ENCODE peak calls at places on chromosomes 6 and 20, in eight cellular contexts. X is breast epithelium, H is heart left ventricle, S is gastrocnemius medialis, K is adrenal gland, Z is uterus, I is body of pancreas, P is NB4. W is an unnamed sample.

GRCh38 chr6:89997456-89998445 is 103.5 kb downstream of the GJA10 start:
- DNase-seq in X (no peak), H (no peak), S (peak), K (peak), Z (no peak), I (peak), P (peak), W (no peak)

GRCh38 chr6:41937881-41938574 is 3.6 kb downstream of the CCND3 start:
- DNase-seq in X (no peak), H (peak), S (no peak), K (no peak), Z (peak), I (no peak), P (peak), W (no peak)

GRCh38 chr20:25244976-25245375 is 2.9 kb upstream of the PYGB start:
- DNase-seq in X (no peak), H (no peak), S (no peak), K (no peak), Z (no peak), I (no peak), P (no peak), W (no peak)

GRCh38 chr6:33949111-33949510 is 145.3 kb upstream of the MLN start:
- DNase-seq in X (peak), H (no peak), S (no peak), K (no peak), Z (no peak), I (no peak), P (no peak), W (no peak)

GRCh38 chr20:11582073-11582472 is 335.6 kb upstream of the BTBD3 start:
- DNase-seq in X (no peak), H (no peak), S (no peak), K (no peak), Z (no peak), I (no peak), P (no peak), W (no peak)

GRCh38 chr20:46210672-46211330 is 92.7 kb downstream of the CD40 start:
- DNase-seq in X (no peak), H (no peak), S (no peak), K (no peak), Z (no peak), I (no peak), P (no peak), W (no peak)

GRCh38 chr6:17842934-17843821 is 136.5 kb upstream of the NUP153 start:
- DNase-seq in X (no peak), H (no peak), S (no peak), K (no peak), Z (no peak), I (no peak), P (no peak), W (no peak)

GRCh38 chr20:51797357-51798025 is 4.8 kb downstream of the SALL4 start:
- DNase-seq in X (no peak), H (no peak), S (no peak), K (no peak), Z (no peak), I (no peak), P (no peak), W (no peak)

GRCh38 chr6:44022296-44022661 is 105.0 kb downstream of the MRPL14 start:
- DNase-seq in X (no peak), H (no peak), S (no peak), K (no peak), Z (no peak), I (no peak), P (peak), W (no peak)

GRCh38 chr6:52522655-52523054 is 54.2 kb downstream of the TRAM2 start:
- DNase-seq in X (no peak), H (no peak), S (no peak), K (no peak), Z (no peak), I (no peak), P (no peak), W (no peak)

GRCh38 chr6:113039013-113039412 is 691.9 kb downstream of the RFPL4B start:
- DNase-seq in X (no peak), H (no peak), S (no peak), K (no peak), Z (no peak), I (no peak), P (no peak), W (no peak)

GRCh38 chr6:64685401-64685800 is 1021.6 kb downstream of the EYS start:
- DNase-seq in X (no peak), H (no peak), S (no peak), K (no peak), Z (no peak), I (no peak), P (no peak), W (no peak)

GRCh38 chr6:109166643-109167042 is 71.3 kb downstream of the CEP57L1 start:
- DNase-seq in X (no peak), H (no peak), S (no peak), K (no peak), Z (no peak), I (no peak), P (no peak), W (no peak)

GRCh38 chr20:40160151-40160550 is 528.9 kb downstream of the MAFB start:
- DNase-seq in X (no peak), H (peak), S (peak), K (peak), Z (peak), I (peak), P (peak), W (no peak)

GRCh38 chr20:9985281-9985680 is 49.5 kb upstream of the ANKEF1 start:
- DNase-seq in X (no peak), H (no peak), S (no peak), K (no peak), Z (no peak), I (no peak), P (no peak), W (no peak)

GRCh38 chr20:33516882-33517281 is 27.0 kb downstream of the CBFA2T2 start:
- DNase-seq in X (no peak), H (no peak), S (no peak), K (no peak), Z (no peak), I (no peak), P (no peak), W (no peak)

GRCh38 chr20:61311656-61312387 is 59.8 kb downstream of the CDH4 start:
- DNase-seq in X (no peak), H (no peak), S (no peak), K (no peak), Z (no peak), I (no peak), P (no peak), W (no peak)

GRCh38 chr6:144559865-144560603 is 274.9 kb downstream of the UTRN start:
- DNase-seq in X (no peak), H (no peak), S (no peak), K (no peak), Z (no peak), I (no peak), P (no peak), W (no peak)

GRCh38 chr6:84576029-84576428 is 188.4 kb downstream of the TBX18 start:
- DNase-seq in X (no peak), H (no peak), S (no peak), K (no peak), Z (no peak), I (no peak), P (no peak), W (no peak)

GRCh38 chr6:130050230-130050629 is 31.8 kb downstream of the L3MBTL3 start:
- DNase-seq in X (no peak), H (no peak), S (no peak), K (no peak), Z (no peak), I (no peak), P (no peak), W (no peak)

GRCh38 chr20:38633577-38634093 is 32.0 kb downstream of the ARHGAP40 start:
- DNase-seq in X (no peak), H (peak), S (peak), K (peak), Z (peak), I (peak), P (peak), W (peak)

GRCh38 chr6:89828988-89829590 is 591 bp upstream of the CASP8AP2 start:
- DNase-seq in X (no peak), H (no peak), S (no peak), K (no peak), Z (no peak), I (no peak), P (peak), W (no peak)

GRCh38 chr6:112180095-112180820 is 74.1 kb downstream of the LAMA4 start:
- DNase-seq in X (no peak), H (peak), S (no peak), K (peak), Z (no peak), I (peak), P (peak), W (peak)

GRCh38 chr6:47235964-47236760 is 73.5 kb downstream of the TNFRSF21 start:
- DNase-seq in X (no peak), H (peak), S (no peak), K (no peak), Z (no peak), I (peak), P (peak), W (no peak)

GRCh38 chr20:48011025-48011424 is 225.7 kb upstream of the SULF2 start:
- DNase-seq in X (no peak), H (no peak), S (no peak), K (no peak), Z (no peak), I (no peak), P (no peak), W (no peak)

GRCh38 chr6:158818580-158819212 is 472 bp downstream of the EZR start:
- DNase-seq in X (peak), H (peak), S (peak), K (peak), Z (peak), I (peak), P (peak), W (peak)

GRCh38 chr20:40683221-40683893 is 5.7 kb downstream of the MAFB start:
- DNase-seq in X (no peak), H (peak), S (no peak), K (peak), Z (no peak), I (peak), P (no peak), W (no peak)

GRCh38 chr6:88220493-88220892 is 54.3 kb upstream of the CNR1 start:
- DNase-seq in X (no peak), H (no peak), S (no peak), K (no peak), Z (no peak), I (no peak), P (peak), W (no peak)

GRCh38 chr6:13526339-13526717 is 38.9 kb upstream of the GFOD1 start:
- DNase-seq in X (no peak), H (no peak), S (no peak), K (no peak), Z (no peak), I (no peak), P (no peak), W (no peak)

GRCh38 chr20:61899971-61900370 is 165.7 kb downstream of the TAF4 start:
- DNase-seq in X (no peak), H (no peak), S (no peak), K (no peak), Z (no peak), I (no peak), P (no peak), W (no peak)

GRCh38 chr20:22257912-22258311 is 326.5 kb downstream of the FOXA2 start:
- DNase-seq in X (no peak), H (no peak), S (no peak), K (no peak), Z (no peak), I (no peak), P (no peak), W (no peak)

GRCh38 chr20:5913166-5913565 is 37.2 kb downstream of the TRMT6 start:
- DNase-seq in X (no peak), H (no peak), S (no peak), K (no peak), Z (no peak), I (no peak), P (peak), W (no peak)

GRCh38 chr6:1759877-1760276 is 150.2 kb downstream of the FOXC1 start:
- DNase-seq in X (no peak), H (no peak), S (no peak), K (no peak), Z (no peak), I (no peak), P (no peak), W (no peak)

GRCh38 chr20:34269996-34270627 is 28.9 kb downstream of the ASIP start:
- DNase-seq in X (peak), H (no peak), S (peak), K (peak), Z (peak), I (peak), P (no peak), W (no peak)

GRCh38 chr6:111361648-111362047 is 121.4 kb downstream of the REV3L start:
- DNase-seq in X (no peak), H (peak), S (no peak), K (peak), Z (no peak), I (peak), P (peak), W (no peak)

GRCh38 chr6:56891754-56892153 is 63.2 kb upstream of the BEND6 start:
- DNase-seq in X (no peak), H (no peak), S (no peak), K (no peak), Z (no peak), I (no peak), P (peak), W (no peak)

GRCh38 chr6:70547313-70547712 is 19.4 kb upstream of the SDHAF4 start:
- DNase-seq in X (no peak), H (no peak), S (peak), K (no peak), Z (no peak), I (no peak), P (peak), W (no peak)

GRCh38 chr6:116649129-116649528 is 19.4 kb downstream of the ZUP1 start:
- DNase-seq in X (no peak), H (no peak), S (no peak), K (no peak), Z (no peak), I (no peak), P (no peak), W (no peak)

GRCh38 chr6:116651916-116652315 is 16.6 kb downstream of the ZUP1 start:
- DNase-seq in X (no peak), H (no peak), S (no peak), K (no peak), Z (no peak), I (no peak), P (no peak), W (no peak)

DNA sequence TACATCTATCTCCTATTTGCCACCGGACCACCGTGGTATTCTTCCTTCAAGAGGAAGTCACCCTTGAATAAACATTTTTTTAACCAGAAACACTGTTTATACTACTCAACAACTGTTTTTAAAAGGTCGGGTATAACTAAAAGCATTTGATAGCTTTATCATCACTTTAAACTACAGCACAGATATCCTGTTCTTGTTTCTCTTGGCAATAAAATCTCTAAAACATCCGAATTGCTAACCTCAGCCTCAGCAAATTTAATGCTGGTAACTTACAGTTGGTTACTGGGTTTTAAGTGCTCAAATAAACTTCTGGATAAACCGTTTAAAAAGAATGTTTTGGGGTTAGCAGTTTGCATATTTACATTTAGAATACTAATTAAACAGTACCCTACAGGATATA is 20.4 kb downstream of the ZUP1 start:
- DNase-seq in X (no peak), H (no peak), S (no peak), K (no peak), Z (no peak), I (no peak), P (no peak), W (no peak)
- TF ChIP-seq POLR2A in X (no peak), H (no peak), S (no peak), K (no peak), Z (no peak), I (no peak), P (no peak), W (no peak)

GRCh38 chr20:1894471-1894950 is 696 bp upstream of the SIRPA start:
- DNase-seq in X (no peak), H (peak), S (no peak), K (no peak), Z (peak), I (peak), P (peak), W (peak)
- TF ChIP-seq POLR2A in X (no peak), H (no peak), S (no peak), K (peak), Z (no peak), I (peak), P (no peak), W (no peak)

GRCh38 chr20:35276408-35276807 is 1.5 kb downstream of the MMP24OS start:
- DNase-seq in X (no peak), H (no peak), S (no peak), K (no peak), Z (no peak), I (no peak), P (no peak), W (no peak)

GRCh38 chr20:35271904-35272303 is 6.0 kb downstream of the MMP24OS start:
- DNase-seq in X (no peak), H (no peak), S (no peak), K (no peak), Z (no peak), I (no peak), P (no peak), W (no peak)

GRCh38 chr20:35275741-35276251 is 2.1 kb downstream of the MMP24OS start:
- DNase-seq in X (no peak), H (no peak), S (no peak), K (peak), Z (no peak), I (no peak), P (no peak), W (no peak)

GRCh38 chr20:35273449-35274171 is 4.3 kb downstream of the MMP24OS start:
- DNase-seq in X (no peak), H (peak), S (no peak), K (peak), Z (no peak), I (peak), P (no peak), W (no peak)

DNA sequence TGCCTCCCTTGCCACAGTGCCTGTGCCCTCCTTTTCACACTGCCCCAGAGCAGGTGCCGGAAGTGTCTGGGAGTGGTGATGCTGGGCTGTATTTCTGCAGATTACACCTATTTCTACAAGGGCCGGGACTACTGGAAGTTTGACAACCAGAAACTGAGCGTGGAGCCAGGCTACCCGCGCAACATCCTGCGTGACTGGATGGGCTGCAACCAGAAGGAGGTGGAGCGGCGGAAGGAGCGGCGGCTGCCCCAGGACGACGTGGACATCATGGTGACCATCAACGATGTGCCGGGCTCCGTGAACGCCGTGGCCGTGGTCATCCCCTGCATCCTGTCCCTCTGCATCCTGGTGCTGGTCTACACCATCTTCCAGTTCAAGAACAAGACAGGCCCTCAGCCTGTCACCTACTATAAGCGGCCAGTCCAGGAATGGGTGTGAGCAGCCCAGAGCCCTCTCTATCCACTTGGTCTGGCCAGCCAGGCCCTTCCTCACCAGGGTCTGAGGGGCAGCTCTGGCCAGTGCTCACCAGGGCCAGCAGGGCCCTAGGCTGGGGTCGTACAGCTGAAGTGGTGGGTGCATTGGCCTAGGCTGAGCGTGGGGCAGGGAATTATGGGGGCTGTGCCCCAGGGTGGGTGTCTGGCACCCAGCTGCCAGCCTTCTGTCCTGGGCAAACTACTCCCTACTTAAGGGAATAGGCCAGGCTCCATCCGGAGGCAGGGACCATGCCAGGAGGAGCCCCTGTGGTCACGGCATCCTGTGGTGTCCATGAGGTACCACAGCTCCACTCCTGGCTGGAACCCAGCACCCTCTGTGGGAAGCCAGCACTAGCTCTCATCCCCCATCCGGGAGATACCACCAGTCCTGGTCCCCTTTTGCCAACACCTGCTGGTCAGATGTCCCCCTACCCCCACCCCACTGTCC is 3.5 kb downstream of the MMP24OS start:
- DNase-seq in X (no peak), H (no peak), S (no peak), K (no peak), Z (no peak), I (no peak), P (no peak), W (no peak)
- TF ChIP-seq POLR2A in X (no peak), H (no peak), S (no peak), K (no peak), Z (no peak), I (no peak), P (no peak), W (peak)

GRCh38 chr6:157323114-157323923 is at the start of gene TMEM242:
- DNase-seq in X (peak), H (peak), S (peak), K (peak), Z (peak), I (peak), P (peak), W (peak)
- TF ChIP-seq POLR2A in X (peak), H (no peak), S (peak), K (peak), Z (peak), I (peak), P (peak), W (peak)

DNA sequence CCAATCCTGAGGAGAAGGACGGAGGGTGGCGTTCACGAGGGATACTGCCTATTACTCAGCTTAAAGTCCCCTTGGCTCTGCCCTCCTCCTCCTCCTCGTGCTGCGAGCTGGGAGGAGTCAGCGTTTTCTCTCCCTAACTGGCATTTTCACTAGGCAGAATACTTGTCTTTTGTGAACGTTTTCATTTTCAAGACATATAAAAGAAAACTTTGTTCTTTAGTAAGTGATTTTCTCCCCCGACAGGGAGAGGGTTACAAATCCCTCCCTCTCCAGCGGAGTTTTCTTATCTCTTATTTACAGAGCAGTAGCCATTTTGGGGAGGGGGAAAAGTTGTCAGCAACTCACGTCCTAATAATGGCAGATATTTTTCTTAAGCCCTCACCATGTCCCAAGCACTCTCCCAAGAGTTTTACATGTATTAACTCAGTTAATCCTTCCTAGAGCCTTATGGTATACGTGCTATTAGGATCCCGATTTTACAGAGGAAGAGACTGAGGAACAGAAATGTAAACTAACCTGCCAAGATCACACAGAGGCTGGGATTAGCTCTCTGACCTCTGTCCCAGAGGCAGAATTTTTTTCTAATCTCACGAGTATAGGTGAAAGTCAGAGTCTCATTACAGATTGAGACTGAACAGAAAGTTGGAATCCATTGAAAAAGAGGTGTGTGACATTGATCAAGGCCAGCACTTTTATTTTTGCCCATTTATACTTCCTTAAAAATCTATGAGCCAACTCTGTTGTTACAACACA is 30.0 kb upstream of the ZNF217 start:
- DNase-seq in X (peak), H (peak), S (peak), K (peak), Z (peak), I (peak), P (peak), W (no peak)
- TF ChIP-seq POLR2A in X (peak), H (no peak), S (peak), K (peak), Z (peak), I (no peak), P (peak), W (peak)